ENCODE peak calls at places on chromosomes 2 and 18, in five cellular contexts. One of them, this sample, is unnamed.

GRCh38 chr2:96816836-96817702 is 1.0 kb downstream of the CNNM3 start:
- DNase-seq in Right ventricle myocardium superior: no peak
- DNase-seq in activated T-helper 9 cell treated with anti-CD3 and anti-CD28 coated beads, Interleukin-2, amount 50 U/mL, for 16 hours: no peak
- DNase-seq in AG04450: no peak
- DNase-seq in fibroblast of the aortic adventitia: peak
- DNase-seq in this sample: no peak

GRCh38 chr2:8424997-8425900 is 256.6 kb upstream of the ID2 start:
- DNase-seq in Right ventricle myocardium superior: no peak
- DNase-seq in activated T-helper 9 cell treated with anti-CD3 and anti-CD28 coated beads, Interleukin-2, amount 50 U/mL, for 16 hours: no peak
- DNase-seq in AG04450: no peak
- DNase-seq in fibroblast of the aortic adventitia: no peak
- DNase-seq in this sample: no peak

GRCh38 chr2:241777167-241777685 is 604 bp downstream of the GAL3ST2 start:
- DNase-seq in Right ventricle myocardium superior: no peak
- DNase-seq in activated T-helper 9 cell treated with anti-CD3 and anti-CD28 coated beads, Interleukin-2, amount 50 U/mL, for 16 hours: no peak
- DNase-seq in AG04450: no peak
- DNase-seq in fibroblast of the aortic adventitia: no peak
- DNase-seq in this sample: no peak

GRCh38 chr2:24824966-24825882 is 32.0 kb downstream of the CENPO start:
- DNase-seq in Right ventricle myocardium superior: no peak
- DNase-seq in activated T-helper 9 cell treated with anti-CD3 and anti-CD28 coated beads, Interleukin-2, amount 50 U/mL, for 16 hours: no peak
- DNase-seq in AG04450: no peak
- DNase-seq in fibroblast of the aortic adventitia: peak
- DNase-seq in this sample: no peak

GRCh38 chr2:20637147-20637546 is 13.8 kb downstream of the HS1BP3 start:
- DNase-seq in Right ventricle myocardium superior: peak
- DNase-seq in activated T-helper 9 cell treated with anti-CD3 and anti-CD28 coated beads, Interleukin-2, amount 50 U/mL, for 16 hours: no peak
- DNase-seq in AG04450: no peak
- DNase-seq in fibroblast of the aortic adventitia: peak
- DNase-seq in this sample: peak

GRCh38 chr2:24456610-24457556 is 34.2 kb upstream of the NCOA1 start:
- DNase-seq in Right ventricle myocardium superior: peak
- DNase-seq in activated T-helper 9 cell treated with anti-CD3 and anti-CD28 coated beads, Interleukin-2, amount 50 U/mL, for 16 hours: no peak
- DNase-seq in AG04450: peak
- DNase-seq in fibroblast of the aortic adventitia: peak
- DNase-seq in this sample: peak

GRCh38 chr18:58394046-58394445 is 234.8 kb downstream of the ALPK2 start:
- DNase-seq in Right ventricle myocardium superior: no peak
- DNase-seq in activated T-helper 9 cell treated with anti-CD3 and anti-CD28 coated beads, Interleukin-2, amount 50 U/mL, for 16 hours: no peak
- DNase-seq in AG04450: no peak
- DNase-seq in fibroblast of the aortic adventitia: peak
- DNase-seq in this sample: peak

GRCh38 chr18:30957086-30957485 is 85.5 kb downstream of the DSC3 start:
- DNase-seq in Right ventricle myocardium superior: no peak
- DNase-seq in activated T-helper 9 cell treated with anti-CD3 and anti-CD28 coated beads, Interleukin-2, amount 50 U/mL, for 16 hours: no peak
- DNase-seq in AG04450: no peak
- DNase-seq in fibroblast of the aortic adventitia: no peak
- DNase-seq in this sample: no peak

GRCh38 chr2:241885701-241886643 is 16.4 kb downstream of the RTP5 start:
- DNase-seq in Right ventricle myocardium superior: peak
- DNase-seq in activated T-helper 9 cell treated with anti-CD3 and anti-CD28 coated beads, Interleukin-2, amount 50 U/mL, for 16 hours: no peak
- DNase-seq in AG04450: no peak
- DNase-seq in fibroblast of the aortic adventitia: no peak
- DNase-seq in this sample: no peak

GRCh38 chr18:44943201-44943881 is 262.7 kb downstream of the SETBP1 start:
- DNase-seq in Right ventricle myocardium superior: no peak
- DNase-seq in activated T-helper 9 cell treated with anti-CD3 and anti-CD28 coated beads, Interleukin-2, amount 50 U/mL, for 16 hours: no peak
- DNase-seq in AG04450: no peak
- DNase-seq in fibroblast of the aortic adventitia: peak
- DNase-seq in this sample: peak

GRCh38 chr18:51013259-51013658 is 16.8 kb upstream of the SMAD4 start:
- DNase-seq in Right ventricle myocardium superior: no peak
- DNase-seq in activated T-helper 9 cell treated with anti-CD3 and anti-CD28 coated beads, Interleukin-2, amount 50 U/mL, for 16 hours: no peak
- DNase-seq in AG04450: no peak
- DNase-seq in fibroblast of the aortic adventitia: no peak
- DNase-seq in this sample: no peak

GRCh38 chr2:189421644-189422043 is 19.6 kb upstream of the WDR75 start:
- DNase-seq in Right ventricle myocardium superior: no peak
- DNase-seq in activated T-helper 9 cell treated with anti-CD3 and anti-CD28 coated beads, Interleukin-2, amount 50 U/mL, for 16 hours: no peak
- DNase-seq in AG04450: no peak
- DNase-seq in fibroblast of the aortic adventitia: peak
- DNase-seq in this sample: peak

GRCh38 chr2:234550056-234550455 is 53.2 kb upstream of the ARL4C start:
- DNase-seq in Right ventricle myocardium superior: no peak
- DNase-seq in activated T-helper 9 cell treated with anti-CD3 and anti-CD28 coated beads, Interleukin-2, amount 50 U/mL, for 16 hours: no peak
- DNase-seq in AG04450: no peak
- DNase-seq in fibroblast of the aortic adventitia: no peak
- DNase-seq in this sample: no peak

GRCh38 chr2:175468699-175469098 is 287.2 kb upstream of the ATP5MC3 start:
- DNase-seq in Right ventricle myocardium superior: no peak
- DNase-seq in activated T-helper 9 cell treated with anti-CD3 and anti-CD28 coated beads, Interleukin-2, amount 50 U/mL, for 16 hours: no peak
- DNase-seq in AG04450: no peak
- DNase-seq in fibroblast of the aortic adventitia: no peak
- DNase-seq in this sample: no peak

GRCh38 chr2:208373460-208374089 is 33.0 kb upstream of the PTH2R start:
- DNase-seq in Right ventricle myocardium superior: no peak
- DNase-seq in activated T-helper 9 cell treated with anti-CD3 and anti-CD28 coated beads, Interleukin-2, amount 50 U/mL, for 16 hours: no peak
- DNase-seq in AG04450: peak
- DNase-seq in fibroblast of the aortic adventitia: peak
- DNase-seq in this sample: peak

GRCh38 chr2:213846856-213847255 is 562.6 kb downstream of the SPAG16 start:
- DNase-seq in Right ventricle myocardium superior: no peak
- DNase-seq in activated T-helper 9 cell treated with anti-CD3 and anti-CD28 coated beads, Interleukin-2, amount 50 U/mL, for 16 hours: no peak
- DNase-seq in AG04450: no peak
- DNase-seq in fibroblast of the aortic adventitia: no peak
- DNase-seq in this sample: peak

GRCh38 chr2:46431481-46432235 is 47.7 kb upstream of the TMEM247 start:
- DNase-seq in Right ventricle myocardium superior: no peak
- DNase-seq in activated T-helper 9 cell treated with anti-CD3 and anti-CD28 coated beads, Interleukin-2, amount 50 U/mL, for 16 hours: no peak
- DNase-seq in AG04450: no peak
- DNase-seq in fibroblast of the aortic adventitia: peak
- DNase-seq in this sample: no peak

GRCh38 chr2:16248571-16249105 is 308.3 kb downstream of the MYCN start:
- DNase-seq in Right ventricle myocardium superior: no peak
- DNase-seq in activated T-helper 9 cell treated with anti-CD3 and anti-CD28 coated beads, Interleukin-2, amount 50 U/mL, for 16 hours: no peak
- DNase-seq in AG04450: no peak
- DNase-seq in fibroblast of the aortic adventitia: no peak
- DNase-seq in this sample: no peak

GRCh38 chr2:33020883-33021282 is 74.1 kb downstream of the LTBP1 start:
- DNase-seq in Right ventricle myocardium superior: no peak
- DNase-seq in activated T-helper 9 cell treated with anti-CD3 and anti-CD28 coated beads, Interleukin-2, amount 50 U/mL, for 16 hours: no peak
- DNase-seq in AG04450: no peak
- DNase-seq in fibroblast of the aortic adventitia: no peak
- DNase-seq in this sample: no peak

GRCh38 chr18:11324510-11324909 is 175.1 kb upstream of the PIEZO2 start:
- DNase-seq in Right ventricle myocardium superior: no peak
- DNase-seq in activated T-helper 9 cell treated with anti-CD3 and anti-CD28 coated beads, Interleukin-2, amount 50 U/mL, for 16 hours: no peak
- DNase-seq in AG04450: no peak
- DNase-seq in fibroblast of the aortic adventitia: peak
- DNase-seq in this sample: peak

GRCh38 chr2:234952270-234953115 is 676 bp downstream of the SH3BP4 start:
- DNase-seq in Right ventricle myocardium superior: no peak
- DNase-seq in activated T-helper 9 cell treated with anti-CD3 and anti-CD28 coated beads, Interleukin-2, amount 50 U/mL, for 16 hours: no peak
- DNase-seq in AG04450: no peak
- DNase-seq in fibroblast of the aortic adventitia: no peak
- DNase-seq in this sample: no peak

GRCh38 chr2:242022550-242023290 is 153.2 kb downstream of the RTP5 start:
- DNase-seq in Right ventricle myocardium superior: no peak
- DNase-seq in activated T-helper 9 cell treated with anti-CD3 and anti-CD28 coated beads, Interleukin-2, amount 50 U/mL, for 16 hours: no peak
- DNase-seq in AG04450: no peak
- DNase-seq in fibroblast of the aortic adventitia: no peak
- DNase-seq in this sample: no peak

GRCh38 chr2:43285987-43286386 is 59.6 kb upstream of the ZFP36L2 start:
- DNase-seq in Right ventricle myocardium superior: no peak
- DNase-seq in activated T-helper 9 cell treated with anti-CD3 and anti-CD28 coated beads, Interleukin-2, amount 50 U/mL, for 16 hours: no peak
- DNase-seq in AG04450: no peak
- DNase-seq in fibroblast of the aortic adventitia: no peak
- DNase-seq in this sample: no peak

GRCh38 chr2:44171018-44171417 is 2.3 kb downstream of the PPM1B start:
- DNase-seq in Right ventricle myocardium superior: no peak
- DNase-seq in activated T-helper 9 cell treated with anti-CD3 and anti-CD28 coated beads, Interleukin-2, amount 50 U/mL, for 16 hours: no peak
- DNase-seq in AG04450: no peak
- DNase-seq in fibroblast of the aortic adventitia: peak
- DNase-seq in this sample: peak

GRCh38 chr18:78892201-78892600 is 87.4 kb upstream of the SALL3 start:
- DNase-seq in Right ventricle myocardium superior: no peak
- DNase-seq in activated T-helper 9 cell treated with anti-CD3 and anti-CD28 coated beads, Interleukin-2, amount 50 U/mL, for 16 hours: no peak
- DNase-seq in AG04450: no peak
- DNase-seq in fibroblast of the aortic adventitia: no peak
- DNase-seq in this sample: no peak

GRCh38 chr2:231392431-231393148 is 2.9 kb upstream of the B3GNT7 start:
- DNase-seq in Right ventricle myocardium superior: peak
- DNase-seq in activated T-helper 9 cell treated with anti-CD3 and anti-CD28 coated beads, Interleukin-2, amount 50 U/mL, for 16 hours: no peak
- DNase-seq in AG04450: no peak
- DNase-seq in fibroblast of the aortic adventitia: no peak
- DNase-seq in this sample: no peak

GRCh38 chr2:62736899-62737559 is 31.5 kb downstream of the EHBP1 start:
- DNase-seq in Right ventricle myocardium superior: no peak
- DNase-seq in activated T-helper 9 cell treated with anti-CD3 and anti-CD28 coated beads, Interleukin-2, amount 50 U/mL, for 16 hours: no peak
- DNase-seq in AG04450: no peak
- DNase-seq in fibroblast of the aortic adventitia: no peak
- DNase-seq in this sample: peak

GRCh38 chr2:170530284-170530745 is 184.8 kb upstream of the SP5 start:
- DNase-seq in Right ventricle myocardium superior: peak
- DNase-seq in activated T-helper 9 cell treated with anti-CD3 and anti-CD28 coated beads, Interleukin-2, amount 50 U/mL, for 16 hours: no peak
- DNase-seq in AG04450: peak
- DNase-seq in fibroblast of the aortic adventitia: peak
- DNase-seq in this sample: peak

GRCh38 chr2:53672881-53673522 is 94.6 kb upstream of the CHAC2 start:
- DNase-seq in Right ventricle myocardium superior: no peak
- DNase-seq in activated T-helper 9 cell treated with anti-CD3 and anti-CD28 coated beads, Interleukin-2, amount 50 U/mL, for 16 hours: no peak
- DNase-seq in AG04450: peak
- DNase-seq in fibroblast of the aortic adventitia: peak
- DNase-seq in this sample: no peak

GRCh38 chr2:134446431-134447091 is 192.7 kb downstream of the MGAT5 start:
- DNase-seq in Right ventricle myocardium superior: no peak
- DNase-seq in activated T-helper 9 cell treated with anti-CD3 and anti-CD28 coated beads, Interleukin-2, amount 50 U/mL, for 16 hours: no peak
- DNase-seq in AG04450: peak
- DNase-seq in fibroblast of the aortic adventitia: peak
- DNase-seq in this sample: peak

GRCh38 chr2:4763009-4763408 is 929.2 kb upstream of the SOX11 start:
- DNase-seq in Right ventricle myocardium superior: no peak
- DNase-seq in activated T-helper 9 cell treated with anti-CD3 and anti-CD28 coated beads, Interleukin-2, amount 50 U/mL, for 16 hours: no peak
- DNase-seq in AG04450: no peak
- DNase-seq in fibroblast of the aortic adventitia: no peak
- DNase-seq in this sample: no peak

GRCh38 chr2:134897932-134898331 is 20.7 kb upstream of the CCNT2 start:
- DNase-seq in Right ventricle myocardium superior: no peak
- DNase-seq in activated T-helper 9 cell treated with anti-CD3 and anti-CD28 coated beads, Interleukin-2, amount 50 U/mL, for 16 hours: no peak
- DNase-seq in AG04450: no peak
- DNase-seq in fibroblast of the aortic adventitia: peak
- DNase-seq in this sample: no peak

GRCh38 chr2:218027426-218028188 is 24.8 kb upstream of the TNS1 start:
- DNase-seq in Right ventricle myocardium superior: peak
- DNase-seq in activated T-helper 9 cell treated with anti-CD3 and anti-CD28 coated beads, Interleukin-2, amount 50 U/mL, for 16 hours: no peak
- DNase-seq in AG04450: no peak
- DNase-seq in fibroblast of the aortic adventitia: no peak
- DNase-seq in this sample: no peak

GRCh38 chr2:133571249-133571648 is 3.0 kb upstream of the NCKAP5 start:
- DNase-seq in Right ventricle myocardium superior: no peak
- DNase-seq in activated T-helper 9 cell treated with anti-CD3 and anti-CD28 coated beads, Interleukin-2, amount 50 U/mL, for 16 hours: no peak
- DNase-seq in AG04450: no peak
- DNase-seq in fibroblast of the aortic adventitia: no peak
- DNase-seq in this sample: no peak

GRCh38 chr2:234388591-234388990 is 108.3 kb downstream of the ARL4C start:
- DNase-seq in Right ventricle myocardium superior: no peak
- DNase-seq in activated T-helper 9 cell treated with anti-CD3 and anti-CD28 coated beads, Interleukin-2, amount 50 U/mL, for 16 hours: no peak
- DNase-seq in AG04450: no peak
- DNase-seq in fibroblast of the aortic adventitia: peak
- DNase-seq in this sample: no peak

GRCh38 chr18:62187543-62188378 is 706 bp downstream of the RELCH start:
- DNase-seq in Right ventricle myocardium superior: peak
- DNase-seq in activated T-helper 9 cell treated with anti-CD3 and anti-CD28 coated beads, Interleukin-2, amount 50 U/mL, for 16 hours: peak
- DNase-seq in AG04450: no peak
- DNase-seq in fibroblast of the aortic adventitia: peak
- DNase-seq in this sample: peak